ENCODE peak calls at places on chromosomes 16 and 17, in eight cellular contexts. E is adrenal gland, A is ascending aorta, W is colonic mucosa, H is H9, Z is heart right ventricle, P is AG04450, S is psoas muscle. U is an unnamed sample. For H3K9me3, the result is how much of the 10 kb centered on the place peaks cover.

GRCh38 chr16:88335150-88335685 is 47.5 kb upstream of the ZNF469 start:
- DNase-seq in E (no peak), A (no peak), W (no peak), H (no peak), Z (no peak), P (no peak), S (no peak), U (no peak)

GRCh38 chr17:48850792-48851325 is 20.0 kb downstream of the CALCOCO2 start:
- DNase-seq in E (no peak), A (no peak), W (no peak), H (no peak), Z (no peak), P (no peak), S (no peak), U (no peak)

GRCh38 chr16:55668337-55669281 is 12.8 kb downstream of the SLC6A2 start:
- DNase-seq in E (peak), A (no peak), W (no peak), H (peak), Z (no peak), P (no peak), S (peak), U (no peak)

GRCh38 chr17:75723201-75723930 is 2.1 kb downstream of the ITGB4 start:
- DNase-seq in E (no peak), A (no peak), W (peak), H (no peak), Z (no peak), P (no peak), S (no peak), U (no peak)

GRCh38 chr16:4404247-4404966 is 12.0 kb downstream of the CORO7 start:
- DNase-seq in E (no peak), A (peak), W (peak), H (peak), Z (no peak), P (no peak), S (no peak), U (no peak)

GRCh38 chr17:45584092-45585036 is 93.8 kb upstream of the PLEKHM1 start:
- DNase-seq in E (peak), A (peak), W (peak), H (peak), Z (peak), P (no peak), S (peak), U (peak)

GRCh38 chr16:21218135-21218534 is 6.8 kb upstream of the ZP2 start:
- DNase-seq in E (no peak), A (no peak), W (no peak), H (no peak), Z (no peak), P (no peak), S (no peak), U (no peak)

GRCh38 chr17:16661217-16661616 is 7.6 kb upstream of the ZNF624 start:
- DNase-seq in E (no peak), A (no peak), W (no peak), H (no peak), Z (no peak), P (no peak), S (no peak), U (no peak)

GRCh38 chr17:77143306-77143705 is 2.5 kb downstream of the SEC14L1 start:
- DNase-seq in E (no peak), A (no peak), W (no peak), H (no peak), Z (no peak), P (no peak), S (no peak), U (no peak)

GRCh38 chr17:55699178-55699865 is 23.3 kb downstream of the TMEM100 start:
- DNase-seq in E (no peak), A (no peak), W (no peak), H (no peak), Z (peak), P (no peak), S (no peak), U (no peak)

GRCh38 chr17:17493249-17493985 is 2.8 kb downstream of the RASD1 start:
- DNase-seq in E (peak), A (no peak), W (peak), H (peak), Z (peak), P (no peak), S (no peak), U (no peak)

GRCh38 chr17:72121164-72122001 is 563 bp downstream of the SOX9 start:
- DNase-seq in E (peak), A (no peak), W (peak), H (peak), Z (peak), P (no peak), S (peak), U (no peak)

GRCh38 chr17:37090941-37091340 is 142.2 kb downstream of the AATF start:
- DNase-seq in E (no peak), A (no peak), W (no peak), H (no peak), Z (no peak), P (no peak), S (no peak), U (no peak)

GRCh38 chr17:72419866-72420774 is 299.3 kb downstream of the SOX9 start:
- DNase-seq in E (no peak), A (no peak), W (peak), H (no peak), Z (no peak), P (no peak), S (no peak), U (no peak)

GRCh38 chr17:50831430-50832064 is 3.8 kb upstream of the WFIKKN2 start:
- DNase-seq in E (no peak), A (no peak), W (no peak), H (peak), Z (no peak), P (no peak), S (no peak), U (no peak)

GRCh38 chr16:3431779-3432219 is 11.5 kb downstream of the ZNF597 start:
- DNase-seq in E (peak), A (peak), W (peak), H (no peak), Z (peak), P (no peak), S (peak), U (peak)

GRCh38 chr17:78176548-78177025 is 8.2 kb downstream of the SYNGR2 start:
- DNase-seq in E (peak), A (peak), W (peak), H (peak), Z (peak), P (no peak), S (peak), U (peak)

GRCh38 chr17:49989518-49989880 is 5.5 kb downstream of the DLX3 start:
- DNase-seq in E (no peak), A (no peak), W (no peak), H (peak), Z (no peak), P (no peak), S (no peak), U (no peak)

GRCh38 chr17:9408381-9408780 is 167.2 kb downstream of the STX8 start:
- DNase-seq in E (no peak), A (no peak), W (no peak), H (no peak), Z (no peak), P (no peak), S (no peak), U (no peak)

GRCh38 chr16:11136600-11136999 is 119.4 kb downstream of the SOCS1 start:
- DNase-seq in E (no peak), A (no peak), W (no peak), H (peak), Z (peak), P (no peak), S (peak), U (no peak)

GRCh38 chr17:35315283-35315682 is 58.1 kb downstream of the SLFN11 start:
- DNase-seq in E (peak), A (peak), W (no peak), H (no peak), Z (peak), P (peak), S (peak), U (no peak)

GRCh38 chr16:71479420-71479819 is 9.7 kb downstream of the ZNF19 start:
- DNase-seq in E (peak), A (no peak), W (no peak), H (peak), Z (no peak), P (no peak), S (no peak), U (no peak)

GRCh38 chr16:57751539-57752202 is 16.1 kb downstream of the KATNB1 start:
- DNase-seq in E (no peak), A (no peak), W (no peak), H (no peak), Z (no peak), P (no peak), S (no peak), U (no peak)

GRCh38 chr16:67241008-67241900 is 6.0 kb downstream of the FHOD1 start:
- DNase-seq in E (peak), A (peak), W (peak), H (peak), Z (peak), P (peak), S (peak), U (no peak)

GRCh38 chr17:49987290-49987585 is 7.8 kb downstream of the DLX3 start:
- DNase-seq in E (no peak), A (no peak), W (no peak), H (peak), Z (no peak), P (no peak), S (no peak), U (no peak)

GRCh38 chr16:70717817-70718216 is 32.0 kb upstream of the MTSS2 start:
- DNase-seq in E (peak), A (no peak), W (no peak), H (no peak), Z (no peak), P (no peak), S (no peak), U (no peak)

GRCh38 chr17:56681561-56682266 is 88.2 kb downstream of the NOG start:
- DNase-seq in E (no peak), A (no peak), W (no peak), H (no peak), Z (no peak), P (peak), S (no peak), U (no peak)

GRCh38 chr16:66977341-66978113 is 10.9 kb upstream of the CES4A start:
- DNase-seq in E (peak), A (peak), W (peak), H (peak), Z (peak), P (peak), S (peak), U (peak)

GRCh38 chr17:61076649-61077048 is 323.0 kb upstream of the TBX2 start:
- DNase-seq in E (no peak), A (no peak), W (no peak), H (no peak), Z (no peak), P (no peak), S (no peak), U (no peak)

GRCh38 chr17:15918661-15919259 is 26.2 kb upstream of the ADORA2B start:
- DNase-seq in E (no peak), A (no peak), W (no peak), H (no peak), Z (peak), P (no peak), S (no peak), U (no peak)

GRCh38 chr16:473046-474043 is 47.9 kb downstream of the RAB11FIP3 start:
- DNase-seq in E (no peak), A (no peak), W (no peak), H (no peak), Z (no peak), P (no peak), S (no peak), U (no peak)

GRCh38 chr17:82924812-82925211 is 85.0 kb upstream of the ZNF750 start:
- DNase-seq in E (no peak), A (no peak), W (no peak), H (no peak), Z (no peak), P (no peak), S (peak), U (no peak)

GRCh38 chr16:15835136-15835878 is 21.5 kb downstream of the MYH11 start:
- DNase-seq in E (no peak), A (no peak), W (no peak), H (no peak), Z (no peak), P (no peak), S (no peak), U (no peak)

GRCh38 chr17:57484081-57484666 is 227.9 kb downstream of the MSI2 start:
- DNase-seq in E (no peak), A (no peak), W (no peak), H (no peak), Z (no peak), P (no peak), S (no peak), U (no peak)

GRCh38 chr16:9650284-9650683 is 531.9 kb downstream of the GRIN2A start:
- DNase-seq in E (no peak), A (no peak), W (no peak), H (no peak), Z (no peak), P (no peak), S (no peak), U (no peak)

GRCh38 chr17:76032073-76032779 is 5.1 kb upstream of the EVPL start:
- DNase-seq in E (no peak), A (no peak), W (no peak), H (no peak), Z (no peak), P (no peak), S (peak), U (no peak)

GRCh38 chr16:81582655-81583441 is 138.2 kb downstream of the CMIP start:
- DNase-seq in E (peak), A (no peak), W (no peak), H (no peak), Z (no peak), P (no peak), S (peak), U (no peak)
- H3K27ac ChIP-seq in E (peak), A (no peak), W (peak), H (no peak), Z (no peak), P (no peak), S (no peak), U (no peak)

GRCh38 chr16:81939164-81940067 is 71.9 kb downstream of the SDR42E1 start:
- DNase-seq in E (no peak), A (no peak), W (no peak), H (peak), Z (no peak), P (no peak), S (no peak), U (no peak)
- TF ChIP-seq CTCF in E (no peak), A (no peak), W (no peak), H (peak), Z (no peak), P (peak), S (no peak), U (no peak)

GRCh38 chr16:31636433-31636832 is 108.7 kb downstream of the AHSP start:
- DNase-seq in E (no peak), A (no peak), W (no peak), H (no peak), Z (no peak), P (no peak), S (no peak), U (no peak)
- H3K9me3 ChIP-seq in E (under half), A (under half), W (under half), H (under half), Z (under half), P (under half), S (under half), U (under half)

DNA sequence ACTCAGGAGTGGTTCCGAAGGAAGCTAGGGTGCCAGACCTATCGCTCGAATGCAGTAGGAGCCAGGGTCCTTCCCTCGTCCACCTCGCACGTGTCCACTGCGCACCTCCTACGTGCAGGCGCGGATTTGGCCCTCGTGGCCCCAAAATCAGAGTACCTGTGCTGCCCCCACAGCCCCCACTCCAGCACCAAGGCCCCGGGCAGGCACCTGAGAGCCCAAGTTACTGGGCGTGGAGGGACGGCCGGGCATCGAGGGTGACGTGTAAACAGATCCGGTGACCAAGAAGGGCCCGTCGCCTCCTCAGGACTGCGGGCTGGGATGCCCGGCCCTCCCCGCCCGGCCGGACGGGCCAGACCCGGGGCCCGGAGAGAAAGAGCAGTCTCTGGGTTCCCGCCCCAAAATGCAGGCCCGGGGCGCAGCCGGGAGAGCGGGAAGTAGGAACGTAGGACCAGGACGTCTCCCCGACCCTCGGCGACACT is 492 bp downstream of the SLC25A39 start:
- DNase-seq in E (peak), A (no peak), W (no peak), H (no peak), Z (no peak), P (no peak), S (peak), U (no peak)
- H3K27ac ChIP-seq in E (peak), A (peak), W (peak), H (no peak), Z (peak), P (no peak), S (peak), U (no peak)

DNA sequence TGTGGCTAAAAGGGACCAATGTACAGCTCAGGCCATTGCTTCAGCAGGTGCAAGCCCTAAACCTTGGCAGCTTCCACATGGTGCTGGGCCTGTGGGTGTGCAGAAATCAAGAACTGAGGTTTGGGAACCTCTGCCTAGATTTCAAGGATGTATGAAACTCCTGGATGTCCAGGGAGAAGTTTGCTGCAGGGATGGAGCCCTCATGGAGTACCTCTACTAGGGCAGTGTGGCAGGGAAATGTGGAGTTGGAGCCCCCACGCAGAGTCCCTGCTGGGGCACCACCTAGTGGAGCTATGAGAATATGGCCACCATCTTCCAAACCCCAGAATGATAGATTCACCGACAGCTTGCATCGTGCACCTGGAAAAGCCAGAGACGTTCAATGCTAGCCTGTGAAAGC is 13.0 kb downstream of the EFCAB5 start:
- DNase-seq in E (no peak), A (no peak), W (no peak), H (no peak), Z (no peak), P (no peak), S (no peak), U (no peak)
- TF ChIP-seq CTCF in E (no peak), A (no peak), W (no peak), H (peak), Z (peak), P (no peak), S (no peak), U (no peak)

DNA sequence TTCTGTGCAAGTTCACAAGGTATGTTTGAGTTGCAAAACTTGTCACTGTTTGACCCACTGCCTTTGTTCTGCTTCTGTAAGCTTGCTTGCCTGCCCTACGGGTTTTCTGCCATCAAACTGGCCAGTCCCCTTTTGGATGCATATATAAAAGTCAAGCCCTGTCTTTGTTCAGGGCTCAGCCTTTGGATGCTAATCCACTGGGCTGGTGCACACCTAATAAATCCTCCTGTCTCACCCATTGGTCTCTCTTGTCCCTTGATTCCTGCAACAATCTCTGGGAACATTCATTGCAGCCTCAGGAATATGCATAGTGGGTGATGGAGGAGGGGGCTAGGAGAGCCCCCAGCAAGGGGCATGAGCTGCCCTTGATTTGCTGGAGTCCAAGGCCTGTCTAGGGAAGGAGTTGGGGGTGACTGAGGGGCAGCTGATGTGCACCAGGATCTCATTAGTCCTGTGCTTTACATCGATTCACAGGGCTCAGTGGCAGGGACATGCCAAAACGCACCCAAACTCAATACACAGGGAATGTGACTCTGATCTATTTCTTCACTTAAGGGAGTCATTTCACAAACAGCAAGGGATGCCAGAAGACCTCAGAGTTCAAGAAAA is 225.4 kb upstream of the NLRP1 start:
- DNase-seq in E (no peak), A (no peak), W (no peak), H (peak), Z (no peak), P (no peak), S (no peak), U (no peak)
- H3K9me3 ChIP-seq in E (under half), A (under half), W (under half), H (under half), Z (under half), P (under half), S (under half), U (under half)

GRCh38 chr16:2121853-2122252 is 13.8 kb downstream of the PKD1 start:
- DNase-seq in E (no peak), A (peak), W (no peak), H (no peak), Z (no peak), P (no peak), S (peak), U (no peak)
- H3K27ac ChIP-seq in E (no peak), A (peak), W (no peak), H (no peak), Z (peak), P (no peak), S (peak), U (no peak)